ENCODE peak calls at places on chromosomes 1 and 21, in four cellular contexts. One of them, this sample, is unnamed.

GRCh38 chr21:33110340-33110715 is 40.4 kb downstream of the OLIG1 start:
- DNase-seq in mammary epithelial cell: no peak
- DNase-seq in upper lobe of right lung: no peak
- DNase-seq in mesendoderm: no peak
- DNase-seq in this sample: no peak

GRCh38 chr1:72282690-72283203 is 408 bp upstream of the NEGR1 start:
- DNase-seq in mammary epithelial cell: peak; percentile 95
- DNase-seq in upper lobe of right lung: peak; percentile 92
- DNase-seq in mesendoderm: peak; percentile 95
- DNase-seq in this sample: no peak

GRCh38 chr1:183734600-183735036 is 70.3 kb upstream of the RGL1 start:
- DNase-seq in mammary epithelial cell: no peak
- DNase-seq in upper lobe of right lung: no peak
- DNase-seq in mesendoderm: peak; percentile 59
- DNase-seq in this sample: no peak

GRCh38 chr1:215749423-215749822 is 182.3 kb downstream of the KCTD3 start:
- DNase-seq in mammary epithelial cell: peak; percentile 37
- DNase-seq in upper lobe of right lung: no peak
- DNase-seq in mesendoderm: no peak
- DNase-seq in this sample: no peak

GRCh38 chr1:84571150-84571535 is 3.1 kb downstream of the CTBS start:
- DNase-seq in mammary epithelial cell: peak; percentile 30
- DNase-seq in upper lobe of right lung: no peak
- DNase-seq in mesendoderm: no peak
- DNase-seq in this sample: no peak

GRCh38 chr1:220363196-220363831 is 91.1 kb upstream of the RAB3GAP2 start:
- DNase-seq in mammary epithelial cell: no peak
- DNase-seq in upper lobe of right lung: no peak
- DNase-seq in mesendoderm: peak; percentile 63
- DNase-seq in this sample: no peak

GRCh38 chr1:12556368-12556930 is 61.6 kb downstream of the DHRS3 start:
- DNase-seq in mammary epithelial cell: no peak
- DNase-seq in upper lobe of right lung: peak; percentile 74
- DNase-seq in mesendoderm: peak; percentile 81
- DNase-seq in this sample: peak; percentile 5

GRCh38 chr1:182185822-182186756 is 124.6 kb upstream of the ZNF648 start:
- DNase-seq in mammary epithelial cell: peak; percentile 94
- DNase-seq in upper lobe of right lung: no peak
- DNase-seq in mesendoderm: peak; percentile 47
- DNase-seq in this sample: peak; percentile 3

GRCh38 chr1:16458801-16459200 is 18.3 kb downstream of the NECAP2 start:
- DNase-seq in mammary epithelial cell: no peak
- DNase-seq in upper lobe of right lung: no peak
- DNase-seq in mesendoderm: no peak
- DNase-seq in this sample: no peak

GRCh38 chr1:15206418-15207030 is 40.5 kb upstream of the FHAD1 start:
- DNase-seq in mammary epithelial cell: peak; percentile 92
- DNase-seq in upper lobe of right lung: peak; percentile 36
- DNase-seq in mesendoderm: no peak
- DNase-seq in this sample: no peak

GRCh38 chr1:185170291-185170848 is 13.4 kb downstream of the SWT1 start:
- DNase-seq in mammary epithelial cell: peak; percentile 42
- DNase-seq in upper lobe of right lung: no peak
- DNase-seq in mesendoderm: peak; percentile 84
- DNase-seq in this sample: peak; percentile 79

GRCh38 chr1:229059671-229060079 is 211.2 kb upstream of the RAB4A start:
- DNase-seq in mammary epithelial cell: no peak
- DNase-seq in upper lobe of right lung: no peak
- DNase-seq in mesendoderm: no peak
- DNase-seq in this sample: no peak

GRCh38 chr1:31429583-31429982 is 16.6 kb downstream of the SERINC2 start:
- DNase-seq in mammary epithelial cell: no peak
- DNase-seq in upper lobe of right lung: peak; percentile 35
- DNase-seq in mesendoderm: no peak
- DNase-seq in this sample: no peak

GRCh38 chr1:170537798-170538503 is 6.0 kb downstream of the GORAB start:
- DNase-seq in mammary epithelial cell: no peak
- DNase-seq in upper lobe of right lung: no peak
- DNase-seq in mesendoderm: no peak
- DNase-seq in this sample: no peak

GRCh38 chr21:41750532-41751151 is 16.2 kb downstream of the RIPK4 start:
- DNase-seq in mammary epithelial cell: no peak
- DNase-seq in upper lobe of right lung: no peak
- DNase-seq in mesendoderm: no peak
- DNase-seq in this sample: no peak

GRCh38 chr1:213070399-213070798 is 19.4 kb downstream of the RPS6KC1 start:
- DNase-seq in mammary epithelial cell: peak; percentile 49
- DNase-seq in upper lobe of right lung: no peak
- DNase-seq in mesendoderm: no peak
- DNase-seq in this sample: no peak

GRCh38 chr1:119816407-119816806 is 5.1 kb upstream of the REG4 start:
- DNase-seq in mammary epithelial cell: peak; percentile 25
- DNase-seq in upper lobe of right lung: no peak
- DNase-seq in mesendoderm: no peak
- DNase-seq in this sample: no peak

GRCh38 chr1:110281363-110282290 is 57.5 kb upstream of the RBM15 start:
- DNase-seq in mammary epithelial cell: no peak
- DNase-seq in upper lobe of right lung: no peak
- DNase-seq in mesendoderm: no peak
- DNase-seq in this sample: no peak

DNA sequence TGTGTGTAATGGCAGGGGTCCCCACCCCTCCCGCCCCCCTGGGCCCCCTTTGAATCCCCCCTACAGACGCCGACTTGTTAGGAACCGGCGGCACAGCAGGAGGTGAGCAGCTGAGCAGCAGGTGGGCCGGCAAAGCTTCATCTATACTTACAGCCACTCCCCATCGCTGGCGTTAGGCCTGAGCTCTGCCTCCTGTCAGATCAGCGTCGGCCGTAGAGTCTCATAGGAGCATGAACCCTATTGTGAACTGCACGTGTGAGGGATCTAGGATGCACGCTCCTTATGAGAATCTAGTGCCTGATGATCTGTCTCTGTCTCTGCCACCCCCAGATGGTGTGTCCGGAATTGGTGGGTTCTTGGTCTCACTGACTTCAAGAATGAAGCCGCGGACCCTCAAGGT is 14.9 kb upstream of the VPS26C start:
- DNase-seq in mammary epithelial cell: no peak
- DNase-seq in upper lobe of right lung: no peak
- DNase-seq in mesendoderm: no peak
- DNase-seq in this sample: no peak
- H3K4me3 ChIP-seq in mammary epithelial cell: no peak overlapping the region
- H3K4me3 ChIP-seq in upper lobe of right lung: no peak overlapping the region
- H3K4me3 ChIP-seq in mesendoderm: no peak overlapping the region
- H3K4me3 ChIP-seq in this sample: no peak overlapping the region

DNA sequence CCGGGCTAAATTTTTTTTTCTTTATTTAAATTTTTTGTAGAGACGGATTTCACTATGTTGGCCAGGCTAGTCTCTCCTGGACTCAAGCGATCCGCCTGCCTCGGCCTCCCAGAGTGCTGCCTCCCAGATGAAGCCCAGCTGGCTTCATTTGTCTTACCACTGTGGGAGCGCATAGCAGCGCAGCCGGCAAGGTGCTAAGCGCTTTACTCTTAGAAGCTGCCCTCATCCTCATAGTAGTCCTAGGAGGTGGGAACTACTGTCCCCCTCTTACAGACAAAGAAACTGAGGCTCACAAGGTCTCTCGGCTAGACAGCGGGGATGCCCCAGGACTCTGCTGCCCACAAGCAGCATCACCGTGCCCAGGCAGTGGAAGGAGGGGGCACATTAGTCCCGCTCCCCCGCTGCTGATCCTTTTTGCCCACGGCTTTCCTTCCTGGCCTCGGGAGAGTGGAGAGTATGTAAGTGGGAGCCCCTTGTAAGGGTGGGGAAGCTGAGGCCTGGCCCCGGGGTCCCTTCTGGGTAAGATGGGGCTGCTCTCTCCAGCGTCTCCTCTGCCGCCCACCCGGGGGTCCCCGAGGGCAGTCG is 726 bp downstream of the TMEM54 start:
- DNase-seq in mammary epithelial cell: no peak
- DNase-seq in upper lobe of right lung: peak; percentile 46
- DNase-seq in mesendoderm: no peak
- DNase-seq in this sample: no peak
- H3K4me3 ChIP-seq in mammary epithelial cell: peak overlapping the region; percentile 54
- H3K4me3 ChIP-seq in upper lobe of right lung: peak overlapping the region; percentile 60
- H3K4me3 ChIP-seq in mesendoderm: no peak overlapping the region
- H3K4me3 ChIP-seq in this sample: peak overlapping the region; percentile 77

DNA sequence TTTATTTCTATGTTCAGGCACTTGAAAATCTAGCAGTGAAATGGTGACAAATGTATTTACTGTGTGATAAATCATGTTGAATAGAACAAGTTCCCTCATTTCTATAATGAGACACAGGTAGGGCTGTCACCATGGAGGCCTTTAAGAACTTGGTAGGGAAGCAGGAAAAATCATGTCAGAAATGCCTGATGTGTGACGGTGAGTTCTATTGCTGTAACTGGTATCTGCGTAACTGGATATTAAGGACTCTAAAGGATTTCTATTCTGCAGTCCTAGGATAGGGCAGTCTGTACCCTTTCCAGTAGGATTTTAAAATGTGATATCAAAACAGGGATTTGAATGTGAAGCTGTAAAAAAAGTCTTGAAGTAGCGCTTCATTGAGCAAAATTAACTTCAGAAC is 15.5 kb downstream of the ACTN2 start:
- DNase-seq in mammary epithelial cell: no peak
- DNase-seq in upper lobe of right lung: no peak
- DNase-seq in mesendoderm: no peak
- DNase-seq in this sample: no peak
- H3K4me3 ChIP-seq in mammary epithelial cell: no peak overlapping the region
- H3K4me3 ChIP-seq in upper lobe of right lung: no peak overlapping the region
- H3K4me3 ChIP-seq in mesendoderm: no peak overlapping the region
- H3K4me3 ChIP-seq in this sample: peak overlapping the region; percentile 70

GRCh38 chr1:41919131-41919530 is 409 bp upstream of the HIVEP3 start:
- DNase-seq in mammary epithelial cell: no peak
- DNase-seq in upper lobe of right lung: no peak
- DNase-seq in mesendoderm: no peak
- DNase-seq in this sample: no peak
- H3K4me3 ChIP-seq in mammary epithelial cell: no peak overlapping the region
- H3K4me3 ChIP-seq in upper lobe of right lung: peak overlapping the region; percentile 60
- H3K4me3 ChIP-seq in mesendoderm: no peak overlapping the region
- H3K4me3 ChIP-seq in this sample: no peak overlapping the region

This sample was measured in SK-N-MC.